ENCODE peak calls at places on chromosomes 13 and 19, in four cellular contexts. M, R, Q and S are unnamed samples.

GRCh38 chr19:6230991-6231448 is 48.8 kb downstream of the MLLT1 start:
- DNase-seq in M (no peak), R (no peak), Q (no peak), S (no peak)

GRCh38 chr13:100274942-100275506 is 186.1 kb downstream of the PCCA start:
- DNase-seq in M (no peak), R (no peak), Q (no peak), S (no peak)

GRCh38 chr19:6065685-6066365 is 44.5 kb downstream of the RFX2 start:
- DNase-seq in M (peak; percentile 71), R (peak; percentile 72), Q (no peak), S (peak; percentile 76)

GRCh38 chr13:89407357-89407756 is 1736.2 kb downstream of the SLITRK5 start:
- DNase-seq in M (no peak), R (no peak), Q (no peak), S (peak; percentile 45)

GRCh38 chr13:93268327-93269028 is 41.9 kb downstream of the GPC6 start:
- DNase-seq in M (peak; percentile 64), R (no peak), Q (no peak), S (no peak)

GRCh38 chr13:99656843-99657506 is 155.7 kb downstream of the TM9SF2 start:
- DNase-seq in M (no peak), R (no peak), Q (peak; percentile 27), S (no peak)

GRCh38 chr13:38542601-38543000 is 144.3 kb upstream of the FREM2 start:
- DNase-seq in M (no peak), R (no peak), Q (no peak), S (peak; percentile 62)

GRCh38 chr19:30336290-30336689 is 35.9 kb upstream of the ZNF536 start:
- DNase-seq in M (no peak), R (no peak), Q (no peak), S (no peak)

GRCh38 chr19:2793126-2793525 is 7.8 kb downstream of the THOP1 start:
- DNase-seq in M (no peak), R (no peak), Q (no peak), S (no peak)

GRCh38 chr19:49119411-49120324 is at the start of gene PPFIA3:
- DNase-seq in M (peak; percentile 73), R (peak; percentile 88), Q (peak; percentile 93), S (peak; percentile 46)

GRCh38 chr13:97506511-97506910 is 72.5 kb downstream of the RAP2A start:
- DNase-seq in M (no peak), R (peak; percentile 46), Q (no peak), S (no peak)

GRCh38 chr13:30737511-30738342 is 2.4 kb downstream of the ALOX5AP start:
- DNase-seq in M (no peak), R (no peak), Q (no peak), S (no peak)

GRCh38 chr13:48505597-48506091 is 27.2 kb downstream of the RCBTB2 start:
- DNase-seq in M (no peak), R (no peak), Q (no peak), S (no peak)

GRCh38 chr13:114151565-114152284 is 19.3 kb upstream of the RASA3 start:
- DNase-seq in M (no peak), R (no peak), Q (no peak), S (peak; percentile 84)

GRCh38 chr13:52029569-52029968 is 5.1 kb downstream of the UTP14C start:
- DNase-seq in M (no peak), R (no peak), Q (no peak), S (no peak)

GRCh38 chr19:8505680-8506401 is 3.4 kb upstream of the PRAM1 start:
- DNase-seq in M (peak; percentile 92), R (peak; percentile 89), Q (peak; percentile 92), S (peak; percentile 87)

GRCh38 chr13:73519720-73520119 is 460.9 kb downstream of the KLF5 start:
- DNase-seq in M (no peak), R (no peak), Q (no peak), S (no peak)

GRCh38 chr19:1177322-1178114 is 3.5 kb upstream of the SBNO2 start:
- DNase-seq in M (no peak), R (peak; percentile 10), Q (no peak), S (peak; percentile 94)

GRCh38 chr13:101869553-101869952 is 417.1 kb downstream of the ITGBL1 start:
- DNase-seq in M (no peak), R (no peak), Q (no peak), S (no peak)

GRCh38 chr13:100954430-100955361 is 280.1 kb upstream of the TMTC4 start:
- DNase-seq in M (no peak), R (no peak), Q (no peak), S (no peak)

GRCh38 chr13:32737111-32737571 is 150.9 kb downstream of the PDS5B start:
- DNase-seq in M (no peak), R (no peak), Q (no peak), S (no peak)

GRCh38 chr13:31426395-31426794 is 226.6 kb downstream of the B3GLCT start:
- DNase-seq in M (no peak), R (no peak), Q (no peak), S (no peak)

GRCh38 chr13:21011378-21011777 is 50.0 kb downstream of the LATS2 start:
- DNase-seq in M (no peak), R (no peak), Q (no peak), S (no peak)

GRCh38 chr19:48348039-48348438 is 15.7 kb downstream of the TMEM143 start:
- DNase-seq in M (no peak), R (no peak), Q (no peak), S (no peak)

GRCh38 chr19:2616741-2617392 is 85.6 kb downstream of the GNG7 start:
- DNase-seq in M (no peak), R (no peak), Q (no peak), S (no peak)

GRCh38 chr13:22053053-22053452 is 382.2 kb downstream of the FGF9 start:
- DNase-seq in M (no peak), R (no peak), Q (no peak), S (no peak)

GRCh38 chr19:18253716-18254115 is 20.5 kb downstream of the IQCN start:
- DNase-seq in M (no peak), R (no peak), Q (no peak), S (peak; percentile 64)

GRCh38 chr19:18253130-18253529 is 21.1 kb downstream of the IQCN start:
- DNase-seq in M (no peak), R (no peak), Q (no peak), S (no peak)

GRCh38 chr19:18252370-18252717 is 21.9 kb downstream of the IQCN start:
- DNase-seq in M (no peak), R (no peak), Q (no peak), S (no peak)

GRCh38 chr19:18251587-18252369 is 22.5 kb downstream of the IQCN start:
- DNase-seq in M (peak; percentile 90), R (peak; percentile 79), Q (peak; percentile 78), S (peak; percentile 87)

DNA sequence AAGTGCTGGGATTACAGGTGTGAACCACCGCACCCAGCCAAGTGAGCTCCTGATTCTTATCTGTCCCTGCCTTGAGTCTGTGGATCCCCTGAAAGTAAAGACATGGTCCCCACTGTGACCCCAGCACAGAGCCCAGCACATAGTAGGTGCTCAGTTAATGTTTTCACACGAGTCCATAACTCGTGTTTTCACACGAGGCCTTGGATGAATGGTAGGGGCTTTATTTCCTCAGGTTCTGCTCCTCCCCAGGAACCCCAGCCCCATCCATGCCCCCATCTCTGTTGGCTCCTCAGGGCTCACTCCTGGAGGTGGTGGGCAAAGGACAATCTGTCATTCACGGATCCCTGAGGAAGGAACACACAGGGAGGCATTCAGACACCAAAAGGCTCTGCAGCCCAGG is 23.6 kb upstream of the PDE4C start:
- DNase-seq in M (no peak), R (no peak), Q (no peak), S (no peak)
- TF ChIP-seq EZH2phosphoT487 in M (no peak), R (no peak), Q (no peak), S (no peak)

DNA sequence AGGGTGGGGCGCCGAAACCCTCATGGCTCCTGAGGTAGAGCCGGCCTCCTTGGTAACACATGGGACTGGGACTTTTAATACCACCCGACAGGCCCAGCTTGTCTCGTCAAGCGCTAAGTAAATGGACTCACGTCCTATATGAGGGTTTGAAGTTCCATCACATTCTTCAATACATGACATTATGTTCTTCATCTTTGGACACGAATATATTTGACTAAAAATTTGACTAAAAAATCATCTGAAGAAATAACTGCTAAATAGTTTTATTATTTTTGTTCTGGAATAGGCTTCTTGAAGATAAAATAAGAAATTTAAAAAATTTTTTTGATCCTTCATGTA is 335 bp upstream of the ZNF607 start:
- DNase-seq in M (no peak), R (no peak), Q (no peak), S (no peak)
- H3K4me3 ChIP-seq in M (peak overlapping the region; percentile 92), R (peak overlapping the region; percentile 15), Q (peak overlapping the region; percentile 92), S (peak overlapping the region; percentile 73)

GRCh38 chr13:41462427-41462826 is 5.1 kb downstream of the RGCC start:
- DNase-seq in M (no peak), R (no peak), Q (no peak), S (no peak)
- H3K4me2 ChIP-seq in M (no peak overlapping the region), R (no peak overlapping the region), Q (no peak overlapping the region), S (no peak overlapping the region)

DNA sequence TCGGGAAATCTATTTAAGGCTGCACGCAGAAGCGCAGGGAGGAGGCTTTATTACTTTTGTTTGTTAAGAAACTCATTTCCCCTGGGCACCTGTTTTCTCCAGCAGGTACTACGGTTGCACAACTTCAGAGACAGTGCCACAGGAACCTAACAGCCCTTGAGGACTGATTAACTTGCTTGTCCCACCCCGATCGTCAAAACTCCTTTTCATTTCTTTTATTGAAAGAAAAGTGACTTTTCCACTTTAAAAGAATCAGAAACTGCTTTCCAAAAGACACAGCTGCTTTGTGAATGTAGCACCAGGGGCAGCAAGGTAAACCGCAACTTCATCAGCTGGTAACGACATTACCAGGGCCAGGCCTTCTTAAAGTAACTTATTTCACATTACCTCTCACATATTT is 1.5 kb downstream of the ANKRD10 start:
- DNase-seq in M (no peak), R (peak; percentile 64), Q (peak; percentile 18), S (peak; percentile 49)
- TF ChIP-seq EZH2phosphoT487 in M (no peak), R (no peak), Q (no peak), S (no peak)

GRCh38 chr19:40923934-40924391 is 41.9 kb upstream of the CYP2A7 start:
- DNase-seq in M (no peak), R (peak; percentile 51), Q (no peak), S (no peak)
- H3K4me3 ChIP-seq in M (no peak overlapping the region), R (no peak overlapping the region), Q (no peak overlapping the region), S (no peak overlapping the region)